ENCODE peak calls at places on chromosomes 5 and 9, in ten cellular contexts. J is mucosa of descending colon, H is adrenal gland, O is fibroblast of pulmonary artery, L is HFFc6, I is fibroblast of lung, G is bronchial epithelial cell, U is A549, V is coronary artery, R is GM12865. M is an unnamed sample.

GRCh38 chr5:82164957-82165698 is 113.0 kb downstream of the RPS23 start:
- DNase-seq in H (no peak), R (no peak), V (no peak), O (peak), I (peak), U (peak), L (peak), G (peak), J (no peak), M (peak)

GRCh38 chr5:36607114-36607561 is 732 bp downstream of the SLC1A3 start:
- DNase-seq in O (peak), I (peak), V (no peak), R (peak), U (peak), L (peak), J (no peak), G (peak), H (peak), M (peak)

GRCh38 chr5:171709930-171710329 is 75.7 kb upstream of the SMIM23 start:
- DNase-seq in L (no peak), G (no peak), R (no peak), I (no peak), J (no peak), O (no peak), U (no peak), H (no peak), V (peak), M (no peak)

GRCh38 chr9:82604947-82605656 is 457.8 kb downstream of the RASEF start:
- DNase-seq in L (no peak), G (no peak), U (no peak), I (peak), H (peak), O (no peak), J (no peak), V (no peak), R (no peak), M (peak)

GRCh38 chr5:172088801-172089200 is 82.4 kb upstream of the FBXW11 start:
- DNase-seq in G (no peak), L (no peak), J (no peak), H (no peak), I (no peak), R (no peak), U (no peak), O (no peak), V (peak), M (no peak)

GRCh38 chr9:87950765-87951488 is 23.4 kb downstream of the CDK20 start:
- DNase-seq in R (peak), G (peak), J (no peak), H (no peak), I (peak), U (peak), L (no peak), O (peak), V (no peak), M (peak)

GRCh38 chr9:81477669-81478068 is 211.7 kb downstream of the TLE1 start:
- DNase-seq in U (no peak), J (no peak), O (no peak), H (no peak), V (no peak), I (no peak), L (no peak), R (no peak), G (no peak), M (no peak)

GRCh38 chr9:135328485-135329417 is 150.8 kb upstream of the PPP1R26 start:
- DNase-seq in G (no peak), O (no peak), U (no peak), L (no peak), H (no peak), I (no peak), V (peak), R (no peak), J (no peak), M (no peak)

GRCh38 chr9:127388037-127388855 is 8.7 kb upstream of the SLC2A8 start:
- DNase-seq in J (peak), U (peak), H (peak), O (peak), I (peak), R (peak), G (peak), L (peak), V (peak), M (peak)

GRCh38 chr9:136312436-136312835 is 8.5 kb upstream of the CCDC187 start:
- DNase-seq in G (peak), L (no peak), R (peak), U (peak), H (peak), O (peak), I (peak), J (no peak), V (no peak), M (peak)

GRCh38 chr9:137136926-137137607 is 1.9 kb upstream of the GRIN1 start:
- DNase-seq in I (no peak), R (no peak), J (no peak), U (no peak), V (no peak), L (no peak), O (no peak), G (no peak), H (no peak), M (no peak)

GRCh38 chr5:127830829-127831598 is 127.8 kb downstream of the CCDC192 start:
- DNase-seq in H (no peak), G (no peak), V (no peak), R (no peak), L (no peak), O (no peak), J (no peak), U (no peak), I (no peak), M (no peak)

GRCh38 chr9:3525088-3525835 is 539 bp downstream of the RFX3 start:
- DNase-seq in I (no peak), H (no peak), V (no peak), U (peak), G (no peak), O (peak), R (no peak), J (peak), L (no peak), M (no peak)

GRCh38 chr5:102794047-102794446 is 38.9 kb downstream of the PAM start:
- DNase-seq in R (no peak), O (no peak), J (no peak), G (no peak), I (no peak), L (no peak), V (no peak), U (no peak), H (no peak), M (no peak)

GRCh38 chr5:102789469-102789868 is 34.4 kb downstream of the PAM start:
- DNase-seq in V (no peak), O (no peak), R (no peak), G (no peak), L (no peak), U (no peak), H (no peak), J (no peak), I (no peak), M (no peak)

GRCh38 chr5:102795546-102795945 is 40.4 kb downstream of the PAM start:
- DNase-seq in J (no peak), G (no peak), U (no peak), R (no peak), I (no peak), L (no peak), V (no peak), O (no peak), H (no peak), M (no peak)

GRCh38 chr5:102794677-102795331 is 39.7 kb downstream of the PAM start:
- DNase-seq in R (no peak), I (no peak), O (no peak), G (peak), H (peak), J (no peak), L (no peak), V (no peak), U (no peak), M (no peak)

GRCh38 chr5:102792705-102793104 is 37.6 kb downstream of the PAM start:
- DNase-seq in O (peak), J (no peak), R (peak), I (peak), H (no peak), V (no peak), U (peak), G (peak), L (peak), M (no peak)
- TF ChIP-seq CTCF in O (peak), J (no peak), R (peak), I (peak), H (peak), V (no peak), U (peak), G (peak), L (peak), M (peak)

GRCh38 chr5:42636425-42636824 is 120.2 kb upstream of the CCDC152 start:
- DNase-seq in J (no peak), I (peak), R (no peak), U (peak), H (no peak), L (no peak), O (peak), G (peak), V (no peak), M (peak)
- TF ChIP-seq CTCF in J (no peak), I (peak), R (no peak), U (peak), H (peak), L (peak), O (peak), G (peak), V (no peak), M (peak)

GRCh38 chr9:33189331-33189731 is 22.2 kb upstream of the B4GALT1 start:
- DNase-seq in L (no peak), G (no peak), I (no peak), R (no peak), J (no peak), O (no peak), U (no peak), V (no peak), H (no peak), M (no peak)

GRCh38 chr9:33186457-33187168 is 19.5 kb upstream of the B4GALT1 start:
- DNase-seq in J (no peak), R (peak), U (peak), H (peak), L (no peak), I (no peak), G (peak), V (no peak), O (peak), M (peak)

GRCh38 chr9:33185858-33186257 is 18.7 kb upstream of the B4GALT1 start:
- DNase-seq in O (no peak), I (no peak), U (no peak), L (no peak), V (no peak), H (no peak), G (peak), J (no peak), R (no peak), M (no peak)

GRCh38 chr9:33185406-33185805 is 18.3 kb upstream of the B4GALT1 start:
- DNase-seq in J (no peak), V (no peak), H (no peak), G (no peak), R (no peak), O (no peak), L (no peak), I (no peak), U (no peak), M (no peak)

GRCh38 chr9:33187519-33188218 is 20.5 kb upstream of the B4GALT1 start:
- DNase-seq in O (peak), H (no peak), J (no peak), V (no peak), L (peak), I (peak), U (no peak), R (no peak), G (no peak), M (peak)
- TF ChIP-seq CTCF in O (no peak), H (no peak), J (no peak), V (no peak), L (no peak), I (no peak), U (no peak), R (no peak), G (no peak), M (no peak)

GRCh38 chr9:113355197-113355596 is 5.9 kb downstream of the BSPRY start:
- DNase-seq in L (peak), H (no peak), J (no peak), O (peak), I (peak), V (no peak), G (no peak), U (peak), R (no peak), M (peak)
- TF ChIP-seq CTCF in L (peak), H (no peak), J (no peak), O (peak), I (peak), V (no peak), G (no peak), U (peak), R (peak), M (peak)